ENCODE peak calls at places on chromosomes 13 and 19, in six cellular contexts. U is activated B cell treated with CpG ODN at 0.5 μM for 24 hours, H is AG04450, T is mammary epithelial cell, B is foreskin fibroblast, F is HFF-Myc. I is an unnamed sample.

GRCh38 chr19:48837081-48837524 is 812 bp upstream of the HSD17B14 start:
- DNase-seq in U (peak; percentile 73), H (no peak), T (no peak), B (peak; percentile 89), F (peak; percentile 70), I (peak; percentile 60)

GRCh38 chr13:25901460-25902376 is 150.1 kb downstream of the SHISA2 start:
- DNase-seq in U (no peak), H (no peak), T (peak; percentile 96), B (peak; percentile 5), F (no peak), I (no peak)

GRCh38 chr19:47003611-47003935 is 16.1 kb upstream of the NPAS1 start:
- DNase-seq in U (no peak), H (no peak), T (no peak), B (peak; percentile 40), F (no peak), I (no peak)

GRCh38 chr19:33755314-33756020 is 41.2 kb upstream of the KCTD15 start:
- DNase-seq in U (no peak), H (no peak), T (no peak), B (no peak), F (no peak), I (no peak)

GRCh38 chr19:56837004-56837403 is 3.5 kb downstream of the PEG3 start:
- DNase-seq in U (no peak), H (no peak), T (no peak), B (no peak), F (no peak), I (no peak)

GRCh38 chr13:88637935-88638334 is 966.8 kb downstream of the SLITRK5 start:
- DNase-seq in U (no peak), H (no peak), T (no peak), B (no peak), F (no peak), I (no peak)

GRCh38 chr19:6210091-6210490 is 69.7 kb downstream of the MLLT1 start:
- DNase-seq in U (no peak), H (no peak), T (no peak), B (no peak), F (no peak), I (no peak)

GRCh38 chr13:113211774-113212173 is 2.4 kb downstream of the CUL4A start:
- DNase-seq in U (no peak), H (no peak), T (no peak), B (no peak), F (no peak), I (no peak)

GRCh38 chr13:59914556-59914955 is 249.2 kb downstream of the DIAPH3 start:
- DNase-seq in U (no peak), H (peak; percentile 13), T (no peak), B (peak; percentile 64), F (no peak), I (no peak)

GRCh38 chr19:40193587-40193849 is 2.3 kb downstream of the MAP3K10 start:
- DNase-seq in U (no peak), H (no peak), T (no peak), B (no peak), F (no peak), I (no peak)

GRCh38 chr19:9917322-9917721 is 19.0 kb downstream of the OLFM2 start:
- DNase-seq in U (no peak), H (no peak), T (peak; percentile 58), B (peak; percentile 76), F (no peak), I (no peak)

GRCh38 chr13:73991384-73991783 is 142.8 kb downstream of the KLF12 start:
- DNase-seq in U (no peak), H (no peak), T (no peak), B (no peak), F (no peak), I (no peak)

GRCh38 chr19:6125571-6125989 is 9.9 kb upstream of the ACSBG2 start:
- DNase-seq in U (peak; percentile 32), H (peak; percentile 48), T (peak; percentile 73), B (peak; percentile 83), F (peak; percentile 66), I (peak; percentile 39)

GRCh38 chr19:9995999-9996398 is 14.3 kb downstream of the COL5A3 start:
- DNase-seq in U (no peak), H (no peak), T (no peak), B (no peak), F (no peak), I (no peak)

GRCh38 chr13:107866666-107867623 is 348.4 kb downstream of the LIG4 start:
- DNase-seq in U (no peak), H (no peak), T (peak; percentile 14), B (peak; percentile 45), F (no peak), I (no peak)

GRCh38 chr19:18109363-18109730 is 11.8 kb downstream of the MAST3 start:
- DNase-seq in U (peak; percentile 24), H (no peak), T (no peak), B (no peak), F (no peak), I (no peak)

GRCh38 chr19:5075603-5076002 is 106.7 kb downstream of the KDM4B start:
- DNase-seq in U (no peak), H (no peak), T (no peak), B (no peak), F (no peak), I (peak; percentile 51)

GRCh38 chr19:23699521-23699860 is 12.5 kb upstream of the ZNF675 start:
- DNase-seq in U (no peak), H (no peak), T (no peak), B (no peak), F (no peak), I (no peak)

GRCh38 chr19:4279530-4280422 is 710 bp downstream of the SHD start:
- DNase-seq in U (no peak), H (no peak), T (no peak), B (no peak), F (no peak), I (no peak)

GRCh38 chr19:16263115-16263839 is 61.3 kb upstream of the KLF2 start:
- DNase-seq in U (peak; percentile 59), H (no peak), T (no peak), B (no peak), F (no peak), I (no peak)

DNA sequence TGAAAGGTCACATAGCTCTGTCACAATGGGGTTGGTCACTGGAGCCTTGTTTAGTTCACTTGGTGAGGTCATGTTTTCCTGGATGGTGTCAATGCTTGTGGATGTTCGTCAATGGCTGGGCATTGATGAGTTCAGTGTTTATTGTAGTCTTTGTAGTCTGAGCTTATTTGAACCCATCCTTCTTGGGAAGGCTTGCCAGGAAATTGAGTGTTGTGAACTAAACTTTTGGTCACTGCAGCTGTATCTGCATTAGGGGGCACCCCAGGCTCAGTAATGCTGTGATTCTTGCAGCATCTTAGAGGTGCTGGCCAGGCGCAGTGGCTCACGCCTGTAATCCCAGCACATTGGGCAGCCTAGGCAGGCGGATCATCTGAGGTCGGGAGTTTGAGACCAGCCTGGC is 22.0 kb downstream of the BLOC1S3 start:
- DNase-seq in U (no peak), H (no peak), T (peak; percentile 30), B (peak; percentile 81), F (peak; percentile 25), I (no peak)
- TF ChIP-seq CTCF in U (no peak), H (peak; percentile 53), T (peak; percentile 39), B (peak; percentile 39), F (peak; percentile 39), I (no peak)

DNA sequence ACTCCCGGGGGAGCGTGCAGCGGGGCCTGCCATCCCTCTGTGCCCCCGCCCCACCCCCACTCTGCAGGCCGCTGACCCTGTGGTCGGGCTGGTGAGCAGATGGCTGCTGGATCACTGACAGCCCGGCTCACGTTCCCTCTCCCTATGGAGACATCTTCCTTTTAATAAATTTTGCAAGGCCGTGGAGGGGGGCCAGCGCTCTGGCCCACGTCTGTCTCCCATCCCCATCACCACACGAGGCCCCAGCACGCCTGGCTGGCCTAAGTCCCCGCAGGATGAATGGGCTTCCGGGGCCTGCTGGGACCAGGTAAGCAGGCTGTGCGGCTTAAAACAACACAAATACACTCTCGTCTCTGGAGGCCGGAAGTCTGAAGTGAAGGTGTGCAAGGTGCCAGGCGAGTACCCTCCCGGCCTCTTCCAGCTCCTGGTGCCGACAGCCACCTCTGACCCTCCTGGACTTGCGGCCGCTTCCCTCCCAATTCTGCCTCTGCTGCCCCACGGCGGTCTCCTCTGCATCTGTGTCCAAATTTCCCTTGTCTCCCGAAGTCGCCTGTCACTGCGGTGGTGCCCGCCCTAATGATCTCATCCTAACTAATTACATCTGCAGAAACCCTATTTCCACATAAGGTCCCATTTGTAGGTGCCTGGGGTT is 8.3 kb upstream of the PTBP1 start:
- DNase-seq in U (no peak), H (no peak), T (no peak), B (peak; percentile 73), F (no peak), I (no peak)
- TF ChIP-seq CTCF in U (no peak), H (no peak), T (no peak), B (no peak), F (no peak), I (no peak)

GRCh38 chr19:43318203-43318602 is 35.3 kb upstream of the CD177 start:
- DNase-seq in U (no peak), H (no peak), T (no peak), B (no peak), F (no peak), I (no peak)

GRCh38 chr19:43315851-43316250 is 37.6 kb upstream of the CD177 start:
- DNase-seq in U (no peak), H (no peak), T (no peak), B (no peak), F (no peak), I (no peak)

GRCh38 chr19:43313711-43314495 is 39.6 kb upstream of the CD177 start:
- DNase-seq in U (no peak), H (no peak), T (no peak), B (no peak), F (no peak), I (no peak)

GRCh38 chr19:43318796-43319314 is 34.6 kb upstream of the CD177 start:
- DNase-seq in U (no peak), H (no peak), T (no peak), B (no peak), F (no peak), I (no peak)

DNA sequence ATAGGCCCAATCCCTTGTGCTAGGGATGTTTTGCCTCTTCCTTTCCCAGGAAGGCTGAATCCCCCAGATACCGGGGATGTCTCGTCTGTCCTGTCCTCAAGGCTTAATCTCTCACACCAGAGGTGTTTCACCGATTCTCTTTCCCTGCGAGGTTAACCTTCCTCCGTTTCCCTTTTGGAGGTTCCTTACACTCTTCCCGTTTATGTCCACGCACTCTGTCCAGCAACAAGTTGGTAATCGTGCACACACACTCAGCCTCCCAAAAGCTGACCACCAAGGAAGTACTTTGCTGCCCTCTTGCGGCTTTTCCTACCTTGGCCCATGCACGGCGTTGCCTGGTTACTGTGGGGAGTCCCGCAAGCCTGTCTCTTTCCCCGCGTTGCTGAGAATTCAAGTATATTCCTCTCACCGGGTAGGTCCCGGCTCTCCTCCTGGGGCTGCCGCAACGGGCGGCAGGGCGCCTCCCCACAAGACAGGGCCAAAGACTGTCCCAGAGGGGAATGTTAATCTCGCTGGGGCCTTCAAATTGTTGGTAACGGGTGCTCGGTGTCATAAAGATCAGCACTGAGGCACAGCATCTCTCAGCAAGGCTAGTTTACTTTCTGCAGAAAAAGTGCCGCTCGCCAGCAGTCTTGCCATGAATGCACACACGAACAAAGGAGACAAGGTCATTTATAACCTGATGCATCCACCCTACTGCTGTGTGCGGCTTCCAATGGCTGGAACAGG is 36.7 kb upstream of the CD177 start:
- DNase-seq in U (no peak), H (no peak), T (no peak), B (peak; percentile 37), F (no peak), I (no peak)
- TF ChIP-seq CTCF in U (no peak), H (peak; percentile 54), T (peak; percentile 74), B (peak; percentile 36), F (peak; percentile 49), I (no peak)

DNA sequence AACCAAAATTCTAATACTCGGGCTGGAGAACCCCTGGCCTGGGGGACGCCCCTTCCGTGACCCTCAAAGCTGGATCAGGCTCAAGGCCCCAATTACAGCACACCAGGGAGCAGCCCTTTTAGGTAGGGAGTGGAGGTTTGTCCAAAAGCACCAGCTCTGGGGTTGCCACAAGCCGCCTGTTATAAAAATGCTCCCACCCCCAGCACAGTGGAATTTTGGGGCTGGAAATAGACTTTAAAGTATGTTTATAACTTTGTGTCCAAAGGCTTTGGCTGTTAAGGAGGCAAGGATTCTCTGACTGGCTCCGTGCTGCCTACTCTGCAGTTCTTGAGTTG is 564 bp upstream of the GMIP start:
- DNase-seq in U (no peak), H (no peak), T (no peak), B (peak; percentile 24), F (no peak), I (no peak)
- TF ChIP-seq CTCF in U (peak; percentile 34), H (no peak), T (no peak), B (no peak), F (no peak), I (peak; percentile 56)

I was measured in natural killer cell.